ENCODE peak calls at places on chromosomes 13 and 19, in six cellular contexts. One of them, this sample, is unnamed.

GRCh38 chr13:97884707-97885468 is 68.6 kb upstream of the IPO5 start:
- DNase-seq in fibroblast of lung: no peak
- DNase-seq in OCI-LY7: no peak
- DNase-seq in left ventricle myocardium inferior: no peak
- DNase-seq in cardiac muscle cell: no peak
- DNase-seq in IMR-90: no peak
- DNase-seq in this sample: no peak

GRCh38 chr13:48251616-48252081 is 18.6 kb downstream of the ITM2B start:
- DNase-seq in left ventricle myocardium inferior: no peak
- DNase-seq in IMR-90: peak; percentile 58
- DNase-seq in cardiac muscle cell: no peak
- DNase-seq in OCI-LY7: no peak
- DNase-seq in fibroblast of lung: peak; percentile 8
- DNase-seq in this sample: no peak

GRCh38 chr19:1524972-1525325 is 1.1 kb downstream of the PLK5 start:
- DNase-seq in fibroblast of lung: no peak
- DNase-seq in left ventricle myocardium inferior: no peak
- DNase-seq in IMR-90: no peak
- DNase-seq in cardiac muscle cell: no peak
- DNase-seq in OCI-LY7: no peak
- DNase-seq in this sample: no peak

GRCh38 chr13:50127017-50127725 is 111.9 kb downstream of the KCNRG start:
- DNase-seq in IMR-90: peak; percentile 50
- DNase-seq in left ventricle myocardium inferior: peak; percentile 58
- DNase-seq in fibroblast of lung: peak; percentile 33
- DNase-seq in OCI-LY7: no peak
- DNase-seq in cardiac muscle cell: peak; percentile 55
- DNase-seq in this sample: no peak

GRCh38 chr19:40613669-40614594 is 12.8 kb downstream of the LTBP4 start:
- DNase-seq in IMR-90: peak; percentile 72
- DNase-seq in OCI-LY7: peak; percentile 91
- DNase-seq in cardiac muscle cell: peak; percentile 80
- DNase-seq in left ventricle myocardium inferior: peak; percentile 82
- DNase-seq in fibroblast of lung: peak; percentile 89
- DNase-seq in this sample: peak; percentile 73

GRCh38 chr19:10505583-10506229 is 2.5 kb upstream of the KEAP1 start:
- DNase-seq in fibroblast of lung: peak; percentile 35
- DNase-seq in left ventricle myocardium inferior: peak; percentile 71
- DNase-seq in cardiac muscle cell: peak; percentile 76
- DNase-seq in OCI-LY7: peak; percentile 81
- DNase-seq in IMR-90: peak; percentile 50
- DNase-seq in this sample: peak; percentile 61

GRCh38 chr19:18157465-18158063 is 4.6 kb downstream of the PIK3R2 start:
- DNase-seq in cardiac muscle cell: no peak
- DNase-seq in IMR-90: no peak
- DNase-seq in OCI-LY7: peak; percentile 40
- DNase-seq in fibroblast of lung: no peak
- DNase-seq in left ventricle myocardium inferior: no peak
- DNase-seq in this sample: peak; percentile 70

GRCh38 chr19:3554254-3555083 is 2.9 kb downstream of the MFSD12 start:
- DNase-seq in IMR-90: no peak
- DNase-seq in fibroblast of lung: no peak
- DNase-seq in left ventricle myocardium inferior: no peak
- DNase-seq in OCI-LY7: peak; percentile 69
- DNase-seq in cardiac muscle cell: no peak
- DNase-seq in this sample: no peak

GRCh38 chr13:102869948-102870676 is 24.3 kb downstream of the ERCC5 start:
- DNase-seq in fibroblast of lung: peak; percentile 6
- DNase-seq in left ventricle myocardium inferior: no peak
- DNase-seq in cardiac muscle cell: no peak
- DNase-seq in OCI-LY7: no peak
- DNase-seq in IMR-90: no peak
- DNase-seq in this sample: no peak

GRCh38 chr19:47019431-47020041 is at the start of gene NPAS1:
- DNase-seq in cardiac muscle cell: peak; percentile 55
- DNase-seq in left ventricle myocardium inferior: no peak
- DNase-seq in OCI-LY7: no peak
- DNase-seq in fibroblast of lung: no peak
- DNase-seq in IMR-90: no peak
- DNase-seq in this sample: no peak

GRCh38 chr13:104414771-104415170 is 1348.6 kb upstream of the SLC10A2 start:
- DNase-seq in OCI-LY7: no peak
- DNase-seq in left ventricle myocardium inferior: no peak
- DNase-seq in IMR-90: no peak
- DNase-seq in fibroblast of lung: peak; percentile 4
- DNase-seq in cardiac muscle cell: no peak
- DNase-seq in this sample: peak; percentile 57

GRCh38 chr19:1837625-1838105 is 10.6 kb downstream of the REXO1 start:
- DNase-seq in left ventricle myocardium inferior: peak; percentile 35
- DNase-seq in OCI-LY7: peak; percentile 50
- DNase-seq in IMR-90: no peak
- DNase-seq in cardiac muscle cell: peak; percentile 66
- DNase-seq in fibroblast of lung: no peak
- DNase-seq in this sample: no peak

GRCh38 chr13:86584301-86584700 is 785.1 kb upstream of the SLITRK6 start:
- DNase-seq in OCI-LY7: no peak
- DNase-seq in IMR-90: no peak
- DNase-seq in left ventricle myocardium inferior: no peak
- DNase-seq in cardiac muscle cell: no peak
- DNase-seq in fibroblast of lung: peak; percentile 7
- DNase-seq in this sample: no peak

GRCh38 chr19:33796164-33797100 is at the start of gene KCTD15:
- DNase-seq in OCI-LY7: peak; percentile 71
- DNase-seq in IMR-90: peak; percentile 31
- DNase-seq in left ventricle myocardium inferior: peak; percentile 48
- DNase-seq in cardiac muscle cell: peak; percentile 74
- DNase-seq in fibroblast of lung: peak; percentile 59
- DNase-seq in this sample: no peak

GRCh38 chr13:74288361-74288911 is 154.2 kb upstream of the KLF12 start:
- DNase-seq in OCI-LY7: peak; percentile 31
- DNase-seq in left ventricle myocardium inferior: peak; percentile 26
- DNase-seq in IMR-90: no peak
- DNase-seq in fibroblast of lung: no peak
- DNase-seq in cardiac muscle cell: peak; percentile 39
- DNase-seq in this sample: peak; percentile 46

GRCh38 chr19:801861-802496 is 4.7 kb downstream of the PTBP1 start:
- DNase-seq in IMR-90: peak; percentile 44
- DNase-seq in fibroblast of lung: peak; percentile 80
- DNase-seq in OCI-LY7: no peak
- DNase-seq in cardiac muscle cell: peak; percentile 2
- DNase-seq in left ventricle myocardium inferior: no peak
- DNase-seq in this sample: no peak

GRCh38 chr13:33250594-33250993 is 35.0 kb downstream of the STARD13 start:
- DNase-seq in left ventricle myocardium inferior: no peak
- DNase-seq in IMR-90: peak; percentile 50
- DNase-seq in cardiac muscle cell: no peak
- DNase-seq in OCI-LY7: no peak
- DNase-seq in fibroblast of lung: peak; percentile 25
- DNase-seq in this sample: no peak

GRCh38 chr13:24627090-24627714 is 53.0 kb upstream of the ATP12A start:
- DNase-seq in IMR-90: no peak
- DNase-seq in left ventricle myocardium inferior: no peak
- DNase-seq in cardiac muscle cell: peak; percentile 79
- DNase-seq in fibroblast of lung: no peak
- DNase-seq in OCI-LY7: no peak
- DNase-seq in this sample: no peak

GRCh38 chr19:1089891-1090290 is 5.3 kb downstream of the POLR2E start:
- DNase-seq in OCI-LY7: peak; percentile 81
- DNase-seq in cardiac muscle cell: no peak
- DNase-seq in IMR-90: no peak
- DNase-seq in fibroblast of lung: no peak
- DNase-seq in left ventricle myocardium inferior: no peak
- DNase-seq in this sample: no peak

GRCh38 chr13:110308377-110309158 is 1.5 kb downstream of the COL4A2 start:
- DNase-seq in left ventricle myocardium inferior: no peak
- DNase-seq in IMR-90: no peak
- DNase-seq in cardiac muscle cell: peak; percentile 34
- DNase-seq in fibroblast of lung: peak; percentile 73
- DNase-seq in OCI-LY7: no peak
- DNase-seq in this sample: peak; percentile 32

GRCh38 chr13:32636711-32637110 is 50.5 kb downstream of the PDS5B start:
- DNase-seq in fibroblast of lung: no peak
- DNase-seq in OCI-LY7: no peak
- DNase-seq in IMR-90: no peak
- DNase-seq in cardiac muscle cell: no peak
- DNase-seq in left ventricle myocardium inferior: no peak
- DNase-seq in this sample: no peak

GRCh38 chr13:44932850-44933251 is 56.4 kb downstream of the NUFIP1 start:
- DNase-seq in OCI-LY7: no peak
- DNase-seq in IMR-90: peak; percentile 49
- DNase-seq in left ventricle myocardium inferior: no peak
- DNase-seq in cardiac muscle cell: no peak
- DNase-seq in fibroblast of lung: peak; percentile 64
- DNase-seq in this sample: peak; percentile 71

GRCh38 chr13:25232937-25233515 is 54.3 kb downstream of the MTMR6 start:
- DNase-seq in OCI-LY7: peak; percentile 60
- DNase-seq in IMR-90: peak; percentile 21
- DNase-seq in cardiac muscle cell: peak; percentile 51
- DNase-seq in left ventricle myocardium inferior: no peak
- DNase-seq in fibroblast of lung: peak; percentile 6
- DNase-seq in this sample: peak; percentile 44

GRCh38 chr19:54573330-54573872 is at the start of gene LILRA2:
- DNase-seq in OCI-LY7: peak; percentile 52
- DNase-seq in fibroblast of lung: no peak
- DNase-seq in cardiac muscle cell: no peak
- DNase-seq in left ventricle myocardium inferior: no peak
- DNase-seq in IMR-90: no peak
- DNase-seq in this sample: no peak

GRCh38 chr13:94249512-94249911 is 230.0 kb downstream of the DCT start:
- DNase-seq in IMR-90: peak; percentile 88
- DNase-seq in OCI-LY7: no peak
- DNase-seq in cardiac muscle cell: no peak
- DNase-seq in left ventricle myocardium inferior: no peak
- DNase-seq in fibroblast of lung: peak; percentile 94
- DNase-seq in this sample: no peak

GRCh38 chr13:30676672-30677071 is 58.7 kb upstream of the ALOX5AP start:
- DNase-seq in IMR-90: peak; percentile 47
- DNase-seq in fibroblast of lung: peak; percentile 29
- DNase-seq in left ventricle myocardium inferior: no peak
- DNase-seq in OCI-LY7: no peak
- DNase-seq in cardiac muscle cell: peak; percentile 28
- DNase-seq in this sample: peak; percentile 51
- TF ChIP-seq CTCF in IMR-90: peak; percentile 36
- TF ChIP-seq CTCF in fibroblast of lung: peak; percentile 48
- TF ChIP-seq CTCF in left ventricle myocardium inferior: peak; percentile 23
- TF ChIP-seq CTCF in OCI-LY7: peak; percentile 26
- TF ChIP-seq CTCF in cardiac muscle cell: peak; percentile 49
- TF ChIP-seq CTCF in this sample: peak; percentile 45

DNA sequence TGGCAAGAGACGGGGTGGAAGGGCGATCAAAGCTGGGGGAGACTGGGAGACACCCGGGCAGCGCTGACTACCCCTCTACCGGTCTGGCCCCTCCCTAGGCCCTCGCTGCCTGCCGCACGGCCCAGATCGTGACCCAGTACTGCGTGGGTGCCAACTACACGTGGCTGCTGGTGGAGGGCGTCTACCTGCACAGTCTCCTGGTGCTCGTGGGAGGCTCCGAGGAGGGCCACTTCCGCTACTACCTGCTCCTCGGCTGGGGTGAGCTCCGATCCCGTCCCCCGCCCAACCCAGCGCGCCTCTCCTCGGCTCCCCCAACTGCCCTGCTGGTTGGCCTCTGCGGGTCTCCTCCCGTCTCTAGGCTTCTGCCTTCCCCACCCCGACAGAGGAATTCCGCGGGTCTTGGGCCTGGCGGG is 8.8 kb downstream of the GIPR start:
- DNase-seq in OCI-LY7: peak; percentile 44
- DNase-seq in left ventricle myocardium inferior: no peak
- DNase-seq in cardiac muscle cell: no peak
- DNase-seq in IMR-90: no peak
- DNase-seq in fibroblast of lung: no peak
- DNase-seq in this sample: no peak
- H3K4me3 ChIP-seq in OCI-LY7: peak overlapping the region; percentile 64
- H3K4me3 ChIP-seq in left ventricle myocardium inferior: peak overlapping the region; percentile 58
- H3K4me3 ChIP-seq in cardiac muscle cell: peak overlapping the region; percentile 25
- H3K4me3 ChIP-seq in IMR-90: no peak overlapping the region
- H3K4me3 ChIP-seq in fibroblast of lung: no peak overlapping the region
- H3K4me3 ChIP-seq in this sample: peak overlapping the region; percentile 39

GRCh38 chr19:46017095-46017429 is 5.8 kb downstream of the PGLYRP1 start:
- DNase-seq in fibroblast of lung: no peak
- DNase-seq in IMR-90: no peak
- DNase-seq in OCI-LY7: no peak
- DNase-seq in left ventricle myocardium inferior: no peak
- DNase-seq in cardiac muscle cell: no peak
- DNase-seq in this sample: no peak

GRCh38 chr19:46016426-46017094 is 6.3 kb downstream of the PGLYRP1 start:
- DNase-seq in OCI-LY7: peak; percentile 59
- DNase-seq in cardiac muscle cell: peak; percentile 92
- DNase-seq in left ventricle myocardium inferior: peak; percentile 83
- DNase-seq in IMR-90: peak; percentile 68
- DNase-seq in fibroblast of lung: peak; percentile 59
- DNase-seq in this sample: peak; percentile 55

GRCh38 chr19:46015961-46016425 is 6.9 kb downstream of the PGLYRP1 start:
- DNase-seq in OCI-LY7: no peak
- DNase-seq in cardiac muscle cell: peak; percentile 28
- DNase-seq in IMR-90: no peak
- DNase-seq in left ventricle myocardium inferior: no peak
- DNase-seq in fibroblast of lung: no peak
- DNase-seq in this sample: no peak

GRCh38 chr19:46014534-46014933 is 8.3 kb downstream of the PGLYRP1 start:
- DNase-seq in left ventricle myocardium inferior: no peak
- DNase-seq in OCI-LY7: no peak
- DNase-seq in IMR-90: no peak
- DNase-seq in cardiac muscle cell: no peak
- DNase-seq in fibroblast of lung: no peak
- DNase-seq in this sample: no peak

GRCh38 chr19:46015080-46015960 is 7.5 kb downstream of the PGLYRP1 start:
- DNase-seq in cardiac muscle cell: peak; percentile 77
- DNase-seq in OCI-LY7: peak; percentile 38
- DNase-seq in IMR-90: no peak
- DNase-seq in fibroblast of lung: peak; percentile 40
- DNase-seq in left ventricle myocardium inferior: peak; percentile 45
- DNase-seq in this sample: peak; percentile 58
- TF ChIP-seq CTCF in cardiac muscle cell: no peak
- TF ChIP-seq CTCF in OCI-LY7: no peak
- TF ChIP-seq CTCF in IMR-90: no peak
- TF ChIP-seq CTCF in fibroblast of lung: no peak
- TF ChIP-seq CTCF in left ventricle myocardium inferior: no peak
- TF ChIP-seq CTCF in this sample: no peak

DNA sequence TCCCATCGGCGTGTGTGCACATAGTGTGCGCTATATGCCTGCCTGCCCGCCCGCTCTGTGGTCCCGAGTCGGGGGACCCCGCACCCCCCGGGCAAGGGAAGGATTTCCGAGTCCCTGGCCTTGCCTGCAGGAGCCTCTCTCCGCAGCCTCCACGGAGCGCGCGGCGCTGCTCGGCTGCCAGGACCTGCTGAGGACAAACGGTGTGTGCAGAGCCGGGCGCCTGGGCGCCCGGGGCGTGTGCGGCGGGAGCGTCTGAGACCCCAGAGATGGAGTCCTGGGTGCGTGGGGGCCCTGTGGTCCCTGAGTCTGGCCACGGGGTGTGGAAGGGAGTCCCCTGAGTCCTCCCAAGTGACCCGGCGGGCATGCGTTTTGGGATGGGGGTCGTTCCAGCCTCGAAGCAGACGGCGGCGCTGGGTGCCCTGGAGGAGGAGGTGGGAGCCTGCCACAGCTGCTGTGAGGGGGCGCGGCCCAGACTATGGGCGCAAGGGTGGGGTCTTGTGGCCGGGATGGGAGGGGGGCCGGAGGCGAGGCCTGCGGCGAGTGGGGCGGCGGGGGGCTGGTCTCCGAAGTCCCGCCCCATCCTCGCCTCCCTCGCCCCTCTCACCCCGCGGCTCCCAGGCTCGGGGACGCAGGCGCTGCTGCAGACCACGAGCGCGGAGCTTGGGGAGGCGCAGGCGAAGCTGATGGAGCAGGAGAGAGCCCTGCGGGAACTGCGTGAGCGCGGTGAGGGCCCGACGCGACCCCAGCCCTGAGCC is 25.3 kb downstream of the CLEC4M start:
- DNase-seq in IMR-90: no peak
- DNase-seq in fibroblast of lung: no peak
- DNase-seq in left ventricle myocardium inferior: no peak
- DNase-seq in OCI-LY7: no peak
- DNase-seq in cardiac muscle cell: peak; percentile 39
- DNase-seq in this sample: no peak
- H3K4me3 ChIP-seq in IMR-90: no peak overlapping the region
- H3K4me3 ChIP-seq in fibroblast of lung: no peak overlapping the region
- H3K4me3 ChIP-seq in left ventricle myocardium inferior: peak overlapping the region; percentile 39
- H3K4me3 ChIP-seq in OCI-LY7: no peak overlapping the region
- H3K4me3 ChIP-seq in cardiac muscle cell: peak overlapping the region; percentile 18
- H3K4me3 ChIP-seq in this sample: no peak overlapping the region